ENCODE peak calls at places on chromosomes 13 and 19, in six cellular contexts. I is colonic mucosa; E is naive thymus-derived CD8-positive, alpha-beta T cell; O is cardiac muscle cell; T is effector memory CD4-positive, alpha-beta T cell; Q is AG10803. K is an unnamed sample.
A peak's percentile ranks its signal among the peaks of the same experiment; 100 is the strongest.

GRCh38 chr13:19596960-19597361 is 35.6 kb upstream of the TPTE2 start:
- DNase-seq in E (no peak), O (no peak), I (no peak), Q (no peak), T (no peak), K (no peak)

GRCh38 chr13:113839536-113840204 is 24.2 kb downstream of the GAS6 start:
- DNase-seq in E (no peak), T (no peak), Q (no peak), I (peak; percentile 76), O (no peak), K (no peak)

GRCh38 chr13:21053231-21053630 is 8.2 kb downstream of the LATS2 start:
- DNase-seq in O (no peak), Q (no peak), T (no peak), I (no peak), E (no peak), K (no peak)

GRCh38 chr13:97477824-97478223 is 43.9 kb downstream of the RAP2A start:
- DNase-seq in I (no peak), T (no peak), O (no peak), Q (no peak), E (no peak), K (no peak)

GRCh38 chr13:60397693-60398437 is 845 bp downstream of the TDRD3 start:
- DNase-seq in E (peak; percentile 16), T (peak; percentile 9), I (peak; percentile 61), Q (peak; percentile 72), O (peak; percentile 75), K (peak; percentile 89)

GRCh38 chr13:103521532-103521931 is 455.3 kb upstream of the SLC10A2 start:
- DNase-seq in T (no peak), O (no peak), Q (no peak), I (no peak), E (no peak), K (no peak)

GRCh38 chr19:9903341-9903740 is 33.0 kb downstream of the OLFM2 start:
- DNase-seq in I (no peak), O (no peak), Q (no peak), T (no peak), E (no peak), K (no peak)

GRCh38 chr13:113532156-113532806 is 41.8 kb upstream of the DCUN1D2 start:
- DNase-seq in O (peak; percentile 38), I (no peak), E (no peak), T (no peak), Q (no peak), K (peak; percentile 54)

GRCh38 chr13:88329066-88329465 is 657.9 kb downstream of the SLITRK5 start:
- DNase-seq in Q (no peak), O (no peak), T (no peak), E (no peak), I (no peak), K (no peak)

GRCh38 chr19:41745761-41746160 is 9.6 kb upstream of the CEACAM6 start:
- DNase-seq in I (no peak), T (no peak), E (no peak), O (no peak), Q (no peak), K (no peak)

GRCh38 chr13:48571121-48571901 is 38.4 kb upstream of the RCBTB2 start:
- DNase-seq in T (no peak), E (no peak), I (no peak), O (peak; percentile 36), Q (peak; percentile 82), K (no peak)

GRCh38 chr19:41872775-41873647 is 4.1 kb upstream of the CD79A start:
- DNase-seq in E (peak; percentile 50), O (peak; percentile 76), Q (peak; percentile 52), T (peak; percentile 39), I (peak; percentile 89), K (peak; percentile 95)

GRCh38 chr13:48778551-48779088 is 124.9 kb downstream of the CYSLTR2 start:
- DNase-seq in O (no peak), T (no peak), Q (peak; percentile 67), E (no peak), I (no peak), K (no peak)

GRCh38 chr13:114130708-114131580 is 1.5 kb downstream of the RASA3 start:
- DNase-seq in E (peak; percentile 58), T (peak; percentile 53), Q (peak; percentile 88), O (peak; percentile 57), I (peak; percentile 47), K (peak; percentile 94)

GRCh38 chr19:49786432-49786831 is 19.6 kb downstream of the AP2A1 start:
- DNase-seq in O (peak; percentile 23), E (no peak), I (no peak), Q (peak; percentile 60), T (no peak), K (peak; percentile 96)

GRCh38 chr13:98476538-98476966 is 100.4 kb downstream of the STK24 start:
- DNase-seq in Q (peak; percentile 95), I (no peak), T (peak; percentile 89), O (no peak), E (peak; percentile 70), K (peak; percentile 93)

GRCh38 chr13:91922969-91923592 is 524.7 kb downstream of the GPC5 start:
- DNase-seq in T (no peak), O (peak; percentile 40), I (no peak), E (no peak), Q (no peak), K (no peak)

GRCh38 chr19:35144600-35145436 is 1.8 kb downstream of the FXYD7 start:
- DNase-seq in E (no peak), I (peak; percentile 89), T (no peak), O (peak; percentile 58), Q (no peak), K (peak; percentile 88)

GRCh38 chr19:41785653-41786052 is 10.7 kb upstream of the CEACAM3 start:
- DNase-seq in E (peak; percentile 65), I (peak; percentile 81), O (peak; percentile 52), T (peak; percentile 37), Q (peak; percentile 61), K (peak; percentile 84)

GRCh38 chr13:72205773-72206172 is 338.8 kb upstream of the DACH1 start:
- DNase-seq in I (no peak), O (no peak), Q (peak; percentile 13), E (no peak), T (no peak), K (no peak)

GRCh38 chr19:53982056-53982455 is 9.4 kb upstream of the CACNG6 start:
- DNase-seq in I (no peak), T (no peak), O (peak; percentile 41), E (no peak), Q (no peak), K (peak; percentile 73)

GRCh38 chr13:110503979-110504499 is 57.5 kb downstream of the RAB20 start:
- DNase-seq in I (peak; percentile 49), Q (no peak), T (no peak), O (no peak), E (no peak), K (no peak)

GRCh38 chr19:17538684-17539287 is 16.7 kb upstream of the COLGALT1 start:
- DNase-seq in T (no peak), O (no peak), Q (no peak), I (no peak), E (no peak), K (no peak)

GRCh38 chr13:100828226-100828625 is 153.6 kb upstream of the TMTC4 start:
- DNase-seq in Q (no peak), I (no peak), E (no peak), T (no peak), O (peak; percentile 5), K (peak; percentile 61)

GRCh38 chr13:33279414-33279813 is 6.1 kb downstream of the STARD13 start:
- DNase-seq in T (no peak), O (no peak), E (no peak), I (peak; percentile 77), Q (no peak), K (no peak)

GRCh38 chr19:31448221-31448657 is 99.0 kb upstream of the TSHZ3 start:
- DNase-seq in E (no peak), Q (peak; percentile 86), T (no peak), I (peak; percentile 36), O (peak; percentile 3), K (peak; percentile 73)

GRCh38 chr13:36549771-36550170 is 117.5 kb downstream of the CCNA1 start:
- DNase-seq in E (no peak), O (peak; percentile 45), I (no peak), Q (no peak), T (no peak), K (no peak)

GRCh38 chr19:35518313-35518712 is 4.9 kb upstream of the DMKN start:
- DNase-seq in O (no peak), E (no peak), Q (peak; percentile 98), T (no peak), I (no peak), K (peak; percentile 76)

GRCh38 chr19:6579450-6580178 is 11.3 kb downstream of the CD70 start:
- DNase-seq in I (no peak), O (no peak), T (no peak), Q (no peak), E (no peak), K (no peak)

GRCh38 chr13:106472621-106473020 is 62.8 kb downstream of the EFNB2 start:
- DNase-seq in I (no peak), Q (no peak), O (no peak), T (no peak), E (no peak), K (no peak)